ENCODE peak calls at places on chromosomes 13 and 19, in ten cellular contexts. One of them, this sample, is unnamed. For H3K4me1, the result is how much of the 10 kb centered on the place peaks cover.

GRCh38 chr19:17159466-17160393 is 55.4 kb upstream of the USE1 start:
- DNase-seq in kidney: no peak
- DNase-seq in adipocyte: peak
- DNase-seq in tibial nerve: no peak
- DNase-seq in fibroblast of lung: no peak
- DNase-seq in lower lobe of right lung: no peak
- DNase-seq in cardiac muscle cell: no peak
- DNase-seq in CD8-positive, alpha-beta memory T cell: no peak
- DNase-seq in left lung: no peak
- DNase-seq in left ventricle myocardium inferior: no peak
- DNase-seq in this sample: no peak

GRCh38 chr13:45367358-45367757 is 26.4 kb upstream of the TPT1 start:
- DNase-seq in kidney: peak
- DNase-seq in adipocyte: peak
- DNase-seq in tibial nerve: no peak
- DNase-seq in fibroblast of lung: peak
- DNase-seq in lower lobe of right lung: peak
- DNase-seq in cardiac muscle cell: peak
- DNase-seq in CD8-positive, alpha-beta memory T cell: peak
- DNase-seq in left lung: peak
- DNase-seq in left ventricle myocardium inferior: peak
- DNase-seq in this sample: peak

GRCh38 chr13:113804703-113805430 is 45.8 kb downstream of the TMEM255B start:
- DNase-seq in kidney: peak
- DNase-seq in adipocyte: no peak
- DNase-seq in tibial nerve: no peak
- DNase-seq in fibroblast of lung: no peak
- DNase-seq in lower lobe of right lung: no peak
- DNase-seq in cardiac muscle cell: no peak
- DNase-seq in CD8-positive, alpha-beta memory T cell: peak
- DNase-seq in left lung: peak
- DNase-seq in left ventricle myocardium inferior: peak
- DNase-seq in this sample: no peak

GRCh38 chr13:52432456-52432855 is 18.0 kb downstream of the VPS36 start:
- DNase-seq in kidney: no peak
- DNase-seq in adipocyte: no peak
- DNase-seq in tibial nerve: no peak
- DNase-seq in fibroblast of lung: no peak
- DNase-seq in lower lobe of right lung: no peak
- DNase-seq in cardiac muscle cell: no peak
- DNase-seq in CD8-positive, alpha-beta memory T cell: no peak
- DNase-seq in left lung: no peak
- DNase-seq in left ventricle myocardium inferior: no peak
- DNase-seq in this sample: no peak

GRCh38 chr19:934865-935422 is 9.1 kb downstream of the ARID3A start:
- DNase-seq in kidney: peak
- DNase-seq in adipocyte: no peak
- DNase-seq in tibial nerve: peak
- DNase-seq in fibroblast of lung: peak
- DNase-seq in lower lobe of right lung: peak
- DNase-seq in cardiac muscle cell: peak
- DNase-seq in CD8-positive, alpha-beta memory T cell: no peak
- DNase-seq in left lung: peak
- DNase-seq in left ventricle myocardium inferior: peak
- DNase-seq in this sample: no peak

GRCh38 chr19:1130801-1131717 is 27.3 kb downstream of the GPX4 start:
- DNase-seq in kidney: no peak
- DNase-seq in adipocyte: peak
- DNase-seq in tibial nerve: no peak
- DNase-seq in fibroblast of lung: no peak
- DNase-seq in lower lobe of right lung: no peak
- DNase-seq in cardiac muscle cell: peak
- DNase-seq in CD8-positive, alpha-beta memory T cell: peak
- DNase-seq in left lung: no peak
- DNase-seq in left ventricle myocardium inferior: no peak
- DNase-seq in this sample: peak

GRCh38 chr19:18418725-18419194 is 438 bp upstream of the SSBP4 start:
- DNase-seq in kidney: peak
- DNase-seq in adipocyte: no peak
- DNase-seq in tibial nerve: no peak
- DNase-seq in fibroblast of lung: no peak
- DNase-seq in lower lobe of right lung: peak
- DNase-seq in cardiac muscle cell: no peak
- DNase-seq in CD8-positive, alpha-beta memory T cell: peak
- DNase-seq in left lung: peak
- DNase-seq in left ventricle myocardium inferior: no peak
- DNase-seq in this sample: no peak

GRCh38 chr19:2790557-2791271 is 5.4 kb downstream of the THOP1 start:
- DNase-seq in kidney: no peak
- DNase-seq in adipocyte: no peak
- DNase-seq in tibial nerve: no peak
- DNase-seq in fibroblast of lung: no peak
- DNase-seq in lower lobe of right lung: no peak
- DNase-seq in cardiac muscle cell: no peak
- DNase-seq in CD8-positive, alpha-beta memory T cell: no peak
- DNase-seq in left lung: no peak
- DNase-seq in left ventricle myocardium inferior: no peak
- DNase-seq in this sample: no peak

GRCh38 chr19:47406711-47407416 is 12.5 kb downstream of the MEIS3 start:
- DNase-seq in kidney: no peak
- DNase-seq in adipocyte: no peak
- DNase-seq in tibial nerve: no peak
- DNase-seq in fibroblast of lung: no peak
- DNase-seq in lower lobe of right lung: no peak
- DNase-seq in cardiac muscle cell: peak
- DNase-seq in CD8-positive, alpha-beta memory T cell: no peak
- DNase-seq in left lung: peak
- DNase-seq in left ventricle myocardium inferior: no peak
- DNase-seq in this sample: no peak

GRCh38 chr19:19538077-19538764 is at the start of gene CILP2:
- DNase-seq in kidney: peak
- DNase-seq in adipocyte: peak
- DNase-seq in tibial nerve: no peak
- DNase-seq in fibroblast of lung: no peak
- DNase-seq in lower lobe of right lung: peak
- DNase-seq in cardiac muscle cell: peak
- DNase-seq in CD8-positive, alpha-beta memory T cell: peak
- DNase-seq in left lung: no peak
- DNase-seq in left ventricle myocardium inferior: peak
- DNase-seq in this sample: no peak
- H3K4me3 ChIP-seq in kidney: no peak
- H3K4me3 ChIP-seq in adipocyte: no peak
- H3K4me3 ChIP-seq in tibial nerve: no peak
- H3K4me3 ChIP-seq in fibroblast of lung: peak
- H3K4me3 ChIP-seq in lower lobe of right lung: peak
- H3K4me3 ChIP-seq in cardiac muscle cell: peak
- H3K4me3 ChIP-seq in CD8-positive, alpha-beta memory T cell: no peak
- H3K4me3 ChIP-seq in left lung: no peak
- H3K4me3 ChIP-seq in left ventricle myocardium inferior: peak
- H3K4me3 ChIP-seq in this sample: no peak

GRCh38 chr19:58022283-58022660 is 11.6 kb upstream of the ZSCAN1 start:
- DNase-seq in kidney: no peak
- DNase-seq in adipocyte: no peak
- DNase-seq in tibial nerve: no peak
- DNase-seq in fibroblast of lung: no peak
- DNase-seq in lower lobe of right lung: no peak
- DNase-seq in cardiac muscle cell: no peak
- DNase-seq in CD8-positive, alpha-beta memory T cell: no peak
- DNase-seq in left lung: no peak
- DNase-seq in left ventricle myocardium inferior: no peak
- DNase-seq in this sample: no peak
- H3K4me1 ChIP-seq in kidney: under half
- H3K4me1 ChIP-seq in adipocyte: under half
- H3K4me1 ChIP-seq in tibial nerve: under half
- H3K4me1 ChIP-seq in fibroblast of lung: under half
- H3K4me1 ChIP-seq in lower lobe of right lung: under half
- H3K4me1 ChIP-seq in cardiac muscle cell: under half
- H3K4me1 ChIP-seq in CD8-positive, alpha-beta memory T cell: under half
- H3K4me1 ChIP-seq in left lung: under half
- H3K4me1 ChIP-seq in left ventricle myocardium inferior: under half
- H3K4me1 ChIP-seq in this sample: under half

GRCh38 chr19:49061445-49061844 is 3.2 kb downstream of the NTF4 start:
- DNase-seq in kidney: no peak
- DNase-seq in adipocyte: no peak
- DNase-seq in tibial nerve: no peak
- DNase-seq in fibroblast of lung: no peak
- DNase-seq in lower lobe of right lung: no peak
- DNase-seq in cardiac muscle cell: no peak
- DNase-seq in CD8-positive, alpha-beta memory T cell: no peak
- DNase-seq in left lung: no peak
- DNase-seq in left ventricle myocardium inferior: no peak
- DNase-seq in this sample: no peak

GRCh38 chr19:49065905-49066512 is 1.4 kb upstream of the NTF4 start:
- DNase-seq in kidney: no peak
- DNase-seq in adipocyte: no peak
- DNase-seq in tibial nerve: no peak
- DNase-seq in fibroblast of lung: no peak
- DNase-seq in lower lobe of right lung: no peak
- DNase-seq in cardiac muscle cell: no peak
- DNase-seq in CD8-positive, alpha-beta memory T cell: no peak
- DNase-seq in left lung: no peak
- DNase-seq in left ventricle myocardium inferior: no peak
- DNase-seq in this sample: no peak

GRCh38 chr19:49064768-49065611 is at the start of gene NTF4:
- DNase-seq in kidney: peak
- DNase-seq in adipocyte: peak
- DNase-seq in tibial nerve: no peak
- DNase-seq in fibroblast of lung: peak
- DNase-seq in lower lobe of right lung: peak
- DNase-seq in cardiac muscle cell: peak
- DNase-seq in CD8-positive, alpha-beta memory T cell: no peak
- DNase-seq in left lung: no peak
- DNase-seq in left ventricle myocardium inferior: no peak
- DNase-seq in this sample: no peak

GRCh38 chr19:49061000-49061399 is 3.5 kb upstream of the CGB7 start:
- DNase-seq in kidney: no peak
- DNase-seq in adipocyte: no peak
- DNase-seq in tibial nerve: no peak
- DNase-seq in fibroblast of lung: no peak
- DNase-seq in lower lobe of right lung: no peak
- DNase-seq in cardiac muscle cell: no peak
- DNase-seq in CD8-positive, alpha-beta memory T cell: no peak
- DNase-seq in left lung: no peak
- DNase-seq in left ventricle myocardium inferior: no peak
- DNase-seq in this sample: no peak

DNA sequence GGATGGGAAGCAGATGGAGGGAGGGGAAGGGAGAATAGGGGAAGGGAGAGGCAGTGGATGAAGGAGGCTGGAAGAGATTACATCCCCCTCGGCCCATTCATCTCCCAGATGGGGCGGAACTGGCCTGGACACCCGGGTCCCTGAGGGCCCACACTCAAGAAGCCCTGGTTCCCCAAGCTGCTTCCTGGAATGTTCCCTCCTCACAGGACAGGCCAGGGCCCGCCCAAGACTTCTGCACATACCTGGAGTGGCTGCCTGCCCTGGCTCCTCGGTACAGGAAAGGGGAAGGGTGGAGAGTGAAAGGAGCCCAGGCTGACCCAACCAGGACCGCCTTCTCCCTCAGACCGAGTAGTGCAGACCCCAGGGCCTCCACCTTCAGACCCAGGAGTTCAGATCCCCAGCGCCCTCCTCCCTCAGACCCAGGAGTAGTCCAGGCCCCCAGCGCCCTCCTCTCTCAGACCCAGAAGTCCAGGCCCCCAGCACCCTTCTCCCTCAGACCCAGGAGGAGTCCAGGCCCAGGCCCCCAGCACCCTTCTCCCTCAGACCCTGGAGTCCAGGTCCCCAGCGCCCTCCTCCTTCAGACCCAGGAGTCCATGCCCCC is 489 bp downstream of the NTF4 start:
- DNase-seq in kidney: no peak
- DNase-seq in adipocyte: no peak
- DNase-seq in tibial nerve: no peak
- DNase-seq in fibroblast of lung: no peak
- DNase-seq in lower lobe of right lung: peak
- DNase-seq in cardiac muscle cell: no peak
- DNase-seq in CD8-positive, alpha-beta memory T cell: no peak
- DNase-seq in left lung: no peak
- DNase-seq in left ventricle myocardium inferior: no peak
- DNase-seq in this sample: no peak
- H3K4me3 ChIP-seq in kidney: no peak
- H3K4me3 ChIP-seq in adipocyte: no peak
- H3K4me3 ChIP-seq in tibial nerve: no peak
- H3K4me3 ChIP-seq in fibroblast of lung: no peak
- H3K4me3 ChIP-seq in lower lobe of right lung: peak
- H3K4me3 ChIP-seq in cardiac muscle cell: peak
- H3K4me3 ChIP-seq in CD8-positive, alpha-beta memory T cell: no peak
- H3K4me3 ChIP-seq in left lung: peak
- H3K4me3 ChIP-seq in left ventricle myocardium inferior: no peak
- H3K4me3 ChIP-seq in this sample: no peak

GRCh38 chr13:111211789-111212516 is 96.8 kb downstream of the ARHGEF7 start:
- DNase-seq in kidney: no peak
- DNase-seq in adipocyte: peak
- DNase-seq in tibial nerve: no peak
- DNase-seq in fibroblast of lung: peak
- DNase-seq in lower lobe of right lung: no peak
- DNase-seq in cardiac muscle cell: peak
- DNase-seq in CD8-positive, alpha-beta memory T cell: no peak
- DNase-seq in left lung: no peak
- DNase-seq in left ventricle myocardium inferior: no peak
- DNase-seq in this sample: no peak

GRCh38 chr13:111210082-111210481 is 95.0 kb downstream of the ARHGEF7 start:
- DNase-seq in kidney: no peak
- DNase-seq in adipocyte: no peak
- DNase-seq in tibial nerve: no peak
- DNase-seq in fibroblast of lung: no peak
- DNase-seq in lower lobe of right lung: no peak
- DNase-seq in cardiac muscle cell: peak
- DNase-seq in CD8-positive, alpha-beta memory T cell: no peak
- DNase-seq in left lung: no peak
- DNase-seq in left ventricle myocardium inferior: no peak
- DNase-seq in this sample: no peak

GRCh38 chr13:111209613-111210012 is 94.5 kb downstream of the ARHGEF7 start:
- DNase-seq in kidney: no peak
- DNase-seq in adipocyte: no peak
- DNase-seq in tibial nerve: no peak
- DNase-seq in fibroblast of lung: no peak
- DNase-seq in lower lobe of right lung: no peak
- DNase-seq in cardiac muscle cell: no peak
- DNase-seq in CD8-positive, alpha-beta memory T cell: no peak
- DNase-seq in left lung: no peak
- DNase-seq in left ventricle myocardium inferior: no peak
- DNase-seq in this sample: no peak

GRCh38 chr13:111210488-111210887 is 95.4 kb downstream of the ARHGEF7 start:
- DNase-seq in kidney: peak
- DNase-seq in adipocyte: peak
- DNase-seq in tibial nerve: no peak
- DNase-seq in fibroblast of lung: peak
- DNase-seq in lower lobe of right lung: peak
- DNase-seq in cardiac muscle cell: peak
- DNase-seq in CD8-positive, alpha-beta memory T cell: no peak
- DNase-seq in left lung: peak
- DNase-seq in left ventricle myocardium inferior: peak
- DNase-seq in this sample: no peak

DNA sequence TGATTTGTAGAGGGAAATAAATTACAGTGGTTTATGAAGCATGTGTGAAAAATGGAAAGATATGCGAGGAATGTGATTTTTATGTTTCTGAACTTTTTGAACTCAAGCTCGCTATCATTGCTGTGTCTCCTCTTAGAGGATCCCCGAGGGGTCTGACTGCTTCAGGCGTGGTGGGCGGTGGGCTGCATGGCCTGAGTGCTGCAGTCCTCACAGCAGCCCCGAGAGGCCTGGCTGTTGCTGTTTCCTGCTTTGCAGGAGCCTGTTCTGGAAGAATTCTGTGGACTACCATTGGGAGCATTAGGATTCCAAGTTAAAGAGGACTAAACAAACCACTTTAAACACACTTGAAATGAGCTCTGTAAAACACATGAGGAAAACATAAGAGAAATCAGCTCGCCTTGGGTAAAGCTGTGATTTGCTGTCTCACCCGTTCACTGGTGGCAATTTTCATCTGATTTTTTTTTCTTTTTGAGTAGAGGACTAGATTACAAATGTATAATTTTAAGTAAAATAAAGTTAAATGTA is 95.9 kb downstream of the ARHGEF7 start:
- DNase-seq in kidney: no peak
- DNase-seq in adipocyte: peak
- DNase-seq in tibial nerve: no peak
- DNase-seq in fibroblast of lung: no peak
- DNase-seq in lower lobe of right lung: no peak
- DNase-seq in cardiac muscle cell: no peak
- DNase-seq in CD8-positive, alpha-beta memory T cell: no peak
- DNase-seq in left lung: no peak
- DNase-seq in left ventricle myocardium inferior: no peak
- DNase-seq in this sample: no peak
- H3K4me1 ChIP-seq in kidney: under half
- H3K4me1 ChIP-seq in adipocyte: under half
- H3K4me1 ChIP-seq in tibial nerve: under half
- H3K4me1 ChIP-seq in fibroblast of lung: under half
- H3K4me1 ChIP-seq in lower lobe of right lung: half or more
- H3K4me1 ChIP-seq in cardiac muscle cell: under half
- H3K4me1 ChIP-seq in CD8-positive, alpha-beta memory T cell: under half
- H3K4me1 ChIP-seq in left lung: under half
- H3K4me1 ChIP-seq in left ventricle myocardium inferior: half or more
- H3K4me1 ChIP-seq in this sample: under half

This sample was measured in naive thymus-derived CD4-positive, alpha-beta T cell.